ENCODE peak calls at places on chromosomes 6 and 20, in ten cellular contexts. U is PC-3, V is Calu3, K is uterus, Z is heart left ventricle, X is MM.1S, J is fibroblast of pulmonary artery, S is transverse colon, W is astrocyte of the spinal cord, B is coronary artery. N is an unnamed sample.

GRCh38 chr6:8274240-8274639 is 161.1 kb downstream of the SLC35B3 start:
- DNase-seq in U (no peak), V (no peak), K (no peak), Z (no peak), X (no peak), J (no peak), S (no peak), W (no peak), B (no peak), N (no peak)

GRCh38 chr6:111069722-111070406 is 17.4 kb upstream of the SLC16A10 start:
- DNase-seq in U (no peak), V (no peak), K (no peak), Z (no peak), X (no peak), J (no peak), S (no peak), W (no peak), B (no peak), N (no peak)

GRCh38 chr6:40299666-40300065 is 287.5 kb downstream of the LRFN2 start:
- DNase-seq in U (no peak), V (no peak), K (no peak), Z (no peak), X (no peak), J (no peak), S (no peak), W (no peak), B (no peak), N (no peak)

GRCh38 chr6:36127462-36128016 is 2.8 kb upstream of the MAPK13 start:
- DNase-seq in U (peak), V (peak), K (no peak), Z (peak), X (no peak), J (peak), S (no peak), W (peak), B (no peak), N (no peak)

GRCh38 chr6:137981758-137982157 is 114.7 kb downstream of the TNFAIP3 start:
- DNase-seq in U (no peak), V (no peak), K (no peak), Z (no peak), X (no peak), J (no peak), S (no peak), W (no peak), B (no peak), N (no peak)

GRCh38 chr20:18009116-18009515 is 40.3 kb downstream of the MGME1 start:
- DNase-seq in U (no peak), V (no peak), K (no peak), Z (no peak), X (no peak), J (no peak), S (no peak), W (no peak), B (no peak), N (no peak)

GRCh38 chr6:32903952-32904351 is 36.9 kb downstream of the HLA-DMB start:
- DNase-seq in U (no peak), V (no peak), K (no peak), Z (no peak), X (no peak), J (no peak), S (no peak), W (no peak), B (no peak), N (no peak)

GRCh38 chr20:43669332-43669731 is 2.4 kb downstream of the MYBL2 start:
- DNase-seq in U (peak), V (peak), K (no peak), Z (no peak), X (no peak), J (peak), S (no peak), W (peak), B (no peak), N (no peak)

GRCh38 chr20:43746344-43747137 is 19.7 kb upstream of the GTSF1L start:
- DNase-seq in U (no peak), V (no peak), K (no peak), Z (no peak), X (no peak), J (peak), S (no peak), W (no peak), B (no peak), N (no peak)

GRCh38 chr6:96907498-96907897 is 9.8 kb upstream of the NDUFAF4 start:
- DNase-seq in U (no peak), V (no peak), K (no peak), Z (no peak), X (peak), J (peak), S (no peak), W (no peak), B (no peak), N (no peak)

GRCh38 chr20:4904127-4904860 is 97.0 kb downstream of the SLC23A2 start:
- DNase-seq in U (peak), V (no peak), K (no peak), Z (no peak), X (no peak), J (no peak), S (no peak), W (no peak), B (peak), N (no peak)

DNA sequence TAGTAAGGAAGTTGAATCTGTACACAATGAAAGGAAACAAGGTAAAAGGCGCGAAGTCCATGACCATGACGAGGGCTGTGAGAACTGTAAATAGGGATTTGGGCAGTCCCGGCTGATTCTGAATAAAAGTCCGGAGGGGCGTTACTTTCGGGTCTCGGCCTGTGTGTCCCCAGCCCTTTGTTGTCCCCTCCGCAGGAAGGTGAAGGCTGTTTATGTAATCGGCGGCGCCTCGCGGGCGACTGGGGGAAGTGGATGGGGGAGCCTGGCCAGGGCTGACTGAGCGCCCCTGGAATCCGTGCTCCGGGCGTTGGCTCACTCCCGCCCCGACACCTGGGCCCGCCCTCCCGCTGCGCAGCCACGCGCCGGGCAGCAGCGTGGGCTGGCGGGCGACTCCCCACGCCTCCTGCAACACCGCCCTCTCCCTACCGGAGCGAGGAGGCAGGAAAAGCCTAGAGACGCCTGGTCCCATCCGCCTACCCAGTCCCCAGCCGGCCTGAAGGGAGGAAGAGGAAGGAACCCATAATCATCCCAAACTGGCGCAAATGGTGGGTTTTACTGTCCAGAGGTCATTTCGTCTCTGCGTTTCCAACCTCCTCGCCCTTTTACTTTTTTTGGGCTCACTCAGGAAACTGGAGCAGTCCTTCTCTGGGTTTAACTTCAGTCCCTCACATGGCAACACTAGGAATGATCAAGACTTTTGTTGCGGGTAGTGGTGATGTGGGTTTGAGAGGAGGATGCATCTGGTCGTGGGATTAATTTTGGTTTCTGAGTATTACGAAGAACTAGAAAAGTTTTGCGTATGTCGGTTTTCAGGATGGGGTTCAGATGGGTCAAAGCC is 12.1 kb downstream of the TRIM31 start:
- DNase-seq in U (peak), V (peak), K (no peak), Z (peak), X (no peak), J (no peak), S (peak), W (no peak), B (no peak), N (peak)
- TF ChIP-seq CTCF in U (peak), V (no peak), K (peak), Z (no peak), X (no peak), J (no peak), S (no peak), W (no peak), B (no peak), N (no peak)

GRCh38 chr6:14129572-14129971 is 12.0 kb downstream of the CD83 start:
- DNase-seq in U (peak), V (peak), K (peak), Z (peak), X (peak), J (peak), S (peak), W (peak), B (no peak), N (peak)
- TF ChIP-seq CTCF in U (peak), V (no peak), K (peak), Z (peak), X (peak), J (peak), S (peak), W (peak), B (peak), N (peak)

GRCh38 chr20:63864545-63864977 is 509 bp upstream of the TPD52L2 start:
- DNase-seq in U (no peak), V (no peak), K (no peak), Z (no peak), X (peak), J (no peak), S (no peak), W (no peak), B (no peak), N (no peak)
- TF ChIP-seq CTCF in U (peak), V (no peak), K (no peak), Z (peak), X (no peak), J (no peak), S (no peak), W (no peak), B (no peak), N (no peak)

GRCh38 chr6:150878347-150879213 is 13.1 kb downstream of the MTHFD1L start:
- DNase-seq in U (no peak), V (no peak), K (no peak), Z (no peak), X (no peak), J (no peak), S (no peak), W (no peak), B (no peak), N (no peak)

GRCh38 chr6:150874184-150874583 is 8.7 kb downstream of the MTHFD1L start:
- DNase-seq in U (no peak), V (no peak), K (no peak), Z (no peak), X (no peak), J (no peak), S (no peak), W (no peak), B (no peak), N (no peak)

GRCh38 chr6:150880336-150880735 is 14.8 kb downstream of the MTHFD1L start:
- DNase-seq in U (no peak), V (no peak), K (no peak), Z (no peak), X (no peak), J (no peak), S (no peak), W (no peak), B (no peak), N (no peak)

GRCh38 chr6:150877928-150878327 is 12.4 kb downstream of the MTHFD1L start:
- DNase-seq in U (no peak), V (peak), K (no peak), Z (no peak), X (no peak), J (no peak), S (peak), W (no peak), B (no peak), N (no peak)

GRCh38 chr6:150876598-150876997 is 11.1 kb downstream of the MTHFD1L start:
- DNase-seq in U (no peak), V (no peak), K (no peak), Z (peak), X (no peak), J (peak), S (peak), W (peak), B (peak), N (no peak)
- TF ChIP-seq CTCF in U (no peak), V (no peak), K (peak), Z (peak), X (no peak), J (no peak), S (no peak), W (no peak), B (no peak), N (no peak)

GRCh38 chr6:157323114-157323923 is at the start of gene TMEM242:
- DNase-seq in U (peak), V (peak), K (peak), Z (peak), X (peak), J (peak), S (peak), W (peak), B (peak), N (peak)
- TF ChIP-seq CTCF in U (no peak), V (no peak), K (peak), Z (peak), X (no peak), J (peak), S (no peak), W (peak), B (no peak), N (no peak)

N was measured in GM20000.